ENCODE peak calls at places on chromosomes 6 and 20, in five cellular contexts. Y is lung, G is astrocyte, D is AG04450, W is heart left ventricle. H is an unnamed sample.

GRCh38 chr6:132892929-132893771 is 78.8 kb downstream of the RPS12 start:
- DNase-seq in W (no peak), Y (no peak), G (no peak), D (no peak), H (no peak)

GRCh38 chr6:8131265-8131897 is 29.0 kb upstream of the EEF1E1 start:
- DNase-seq in D (peak; percentile 39), Y (peak; percentile 55), G (peak; percentile 29), W (peak; percentile 22), H (peak; percentile 64)

GRCh38 chr6:40848038-40848437 is 191.0 kb downstream of the UNC5CL start:
- DNase-seq in W (no peak), D (no peak), G (no peak), Y (no peak), H (no peak)

GRCh38 chr6:5214570-5215052 is 46.1 kb downstream of the LYRM4 start:
- DNase-seq in W (peak; percentile 52), Y (no peak), G (no peak), D (peak; percentile 54), H (peak; percentile 47)

GRCh38 chr6:2749972-2750600 is 636 bp downstream of the MYLK4 start:
- DNase-seq in D (no peak), G (no peak), W (peak; percentile 61), Y (peak; percentile 65), H (peak; percentile 82)

GRCh38 chr6:134636221-134636830 is 313.6 kb downstream of the ALDH8A1 start:
- DNase-seq in Y (no peak), W (no peak), G (no peak), D (no peak), H (peak; percentile 49)

GRCh38 chr6:11212625-11213024 is 19.8 kb downstream of the NEDD9 start:
- DNase-seq in Y (peak; percentile 57), D (no peak), W (peak; percentile 44), G (peak; percentile 81), H (no peak)

GRCh38 chr6:132798820-132799538 is 542 bp upstream of the SLC18B1 start:
- DNase-seq in W (peak; percentile 70), Y (peak; percentile 80), D (no peak), G (no peak), H (peak; percentile 83)

GRCh38 chr6:36755435-36756348 is 58.1 kb downstream of the RAB44 start:
- DNase-seq in Y (no peak), G (peak; percentile 17), D (no peak), W (no peak), H (peak; percentile 87)

DNA sequence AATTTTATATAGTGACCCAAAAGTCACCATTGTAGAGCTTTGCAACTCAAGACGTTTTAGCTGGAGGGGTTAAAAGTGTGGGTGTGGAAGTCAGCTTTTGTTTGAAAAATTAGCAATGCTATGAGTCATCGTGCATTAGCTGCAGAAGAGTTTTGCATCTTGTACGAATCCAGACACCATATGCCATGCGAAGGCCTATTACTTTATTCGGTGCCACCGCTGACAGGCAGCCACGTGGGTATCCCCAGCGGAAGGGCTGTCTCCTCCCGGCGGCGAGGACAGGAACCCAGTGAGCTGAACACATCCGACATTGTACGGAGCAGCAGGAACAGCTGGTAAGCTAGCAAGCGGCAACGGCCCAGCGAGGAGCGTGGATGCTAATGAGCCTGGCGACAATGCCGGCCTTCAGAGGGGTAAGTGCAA is 84.4 kb downstream of the INSM1 start:
- DNase-seq in D (peak; percentile 11), Y (no peak), G (peak; percentile 80), W (peak; percentile 44), H (peak; percentile 77)
- TF ChIP-seq CTCF in D (no peak), Y (no peak), G (no peak), W (no peak), H (no peak)

GRCh38 chr6:147170269-147170668 is 33.9 kb upstream of the STXBP5 start:
- DNase-seq in W (no peak), Y (no peak), G (peak; percentile 95), D (peak; percentile 82), H (no peak)

GRCh38 chr6:147167576-147168461 is 36.4 kb upstream of the STXBP5 start:
- DNase-seq in G (no peak), W (no peak), D (no peak), Y (no peak), H (no peak)

GRCh38 chr6:147169529-147169928 is 34.7 kb upstream of the STXBP5 start:
- DNase-seq in D (no peak), G (no peak), Y (no peak), W (no peak), H (no peak)

GRCh38 chr6:147167009-147167408 is 37.2 kb upstream of the STXBP5 start:
- DNase-seq in D (no peak), Y (no peak), W (no peak), G (no peak), H (no peak)

DNA sequence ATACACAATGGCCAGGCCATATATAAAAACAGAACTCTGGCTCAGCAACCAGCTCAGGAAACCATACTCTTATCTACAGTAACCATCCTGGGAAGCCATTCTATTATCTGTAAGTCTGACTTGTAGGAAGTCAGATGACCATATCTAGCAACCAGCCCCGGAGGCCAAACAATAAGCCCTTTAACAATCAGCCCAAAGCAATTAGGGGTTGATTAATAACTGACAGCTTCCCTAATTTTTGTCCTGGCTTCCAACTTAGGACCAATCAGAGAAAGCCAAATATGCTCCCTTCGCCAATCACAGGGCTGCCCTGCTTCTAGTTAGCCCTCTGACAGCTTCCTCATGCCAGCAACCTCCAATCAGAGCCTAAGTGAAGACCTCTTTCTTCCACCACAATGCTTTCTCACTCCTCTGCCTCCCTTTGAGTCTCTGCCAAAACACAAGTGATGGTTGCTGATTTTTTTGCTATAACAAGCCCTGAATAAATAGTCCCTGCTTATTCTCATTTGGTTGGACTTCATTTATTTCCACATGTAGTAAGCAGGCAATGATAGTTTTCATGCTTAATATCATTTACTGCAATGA is 37.8 kb upstream of the STXBP5 start:
- DNase-seq in G (peak; percentile 51), D (no peak), Y (no peak), W (no peak), H (no peak)
- TF ChIP-seq CTCF in G (no peak), D (no peak), Y (no peak), W (no peak), H (no peak)

DNA sequence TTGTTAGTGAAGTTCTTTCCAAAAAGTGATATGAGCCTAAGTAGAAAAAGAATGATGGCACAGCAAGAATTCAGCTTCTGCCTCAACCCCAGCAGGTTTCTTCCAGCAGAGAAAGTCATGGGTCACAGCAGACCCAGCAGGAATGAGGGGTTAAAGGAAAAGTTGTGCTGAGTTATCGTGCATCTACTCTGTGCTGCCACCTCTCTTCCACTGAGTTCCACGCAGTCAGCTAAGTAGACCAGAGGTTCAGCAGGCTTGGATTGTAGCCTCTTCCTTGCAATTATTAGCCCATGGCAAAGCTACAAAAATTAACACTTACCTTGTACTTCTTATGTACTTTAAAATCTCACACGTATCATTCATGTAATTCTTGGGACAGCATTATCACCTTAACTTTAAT is 510.8 kb downstream of the PTPRT start:
- DNase-seq in D (no peak), G (no peak), W (no peak), Y (no peak), H (no peak)
- TF ChIP-seq CTCF in D (no peak), G (no peak), W (no peak), Y (no peak), H (no peak)

GRCh38 chr6:146701632-146702031 is 102.9 kb downstream of the ADGB start:
- DNase-seq in D (no peak), Y (no peak), G (no peak), W (no peak), H (no peak)
- TF ChIP-seq CTCF in D (no peak), Y (no peak), G (no peak), W (no peak), H (no peak)

GRCh38 chr6:157034433-157035230 is 257.5 kb downstream of the ARID1B start:
- DNase-seq in G (peak; percentile 53), D (no peak), W (no peak), Y (no peak), H (no peak)
- TF ChIP-seq CTCF in G (peak; percentile 65), D (peak; percentile 79), W (peak; percentile 58), Y (peak; percentile 40), H (peak; percentile 75)

GRCh38 chr6:88165087-88165876 is 865 bp downstream of the CNR1 start:
- DNase-seq in W (no peak), Y (no peak), D (no peak), G (no peak), H (no peak)

GRCh38 chr6:88161921-88162320 is 4.2 kb downstream of the CNR1 start:
- DNase-seq in D (no peak), G (no peak), W (no peak), Y (no peak), H (no peak)

GRCh38 chr6:88165877-88166492 is at the start of gene CNR1:
- DNase-seq in G (peak; percentile 8), D (no peak), W (peak; percentile 40), Y (peak; percentile 79), H (peak; percentile 11)

GRCh38 chr6:88163576-88163975 is 2.6 kb downstream of the CNR1 start:
- DNase-seq in W (no peak), G (no peak), Y (no peak), D (no peak), H (no peak)

DNA sequence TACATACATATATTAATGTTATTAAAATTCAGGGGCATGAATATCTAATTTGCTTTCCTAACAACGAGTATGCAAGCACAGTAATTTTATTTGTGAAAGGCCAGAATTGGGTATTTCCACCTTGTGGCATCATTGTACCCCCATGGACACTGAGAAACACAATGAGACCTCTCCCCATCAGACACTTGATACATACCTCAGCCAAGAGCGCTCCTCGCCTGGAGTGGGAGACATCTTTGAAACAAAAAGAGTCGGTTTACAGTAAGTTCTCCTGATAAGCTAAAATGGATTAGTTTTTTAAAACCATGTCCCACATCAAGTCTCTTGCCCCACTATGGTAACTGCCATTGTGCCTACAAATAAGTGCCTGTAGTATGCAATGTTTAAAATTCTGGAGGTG is 2.1 kb downstream of the CNR1 start:
- DNase-seq in Y (no peak), D (no peak), W (no peak), G (no peak), H (no peak)
- TF ChIP-seq CTCF in Y (no peak), D (no peak), W (no peak), G (no peak), H (no peak)